ENCODE peak calls at places on chromosomes 3 and 15, in nine cellular contexts. R is GM12864; M is fibroblast of lung; G is bronchial epithelial cell; L is keratinocyte; D is HFFc6; B is uterus; Q is epithelial cell of esophagus; U is CD4-positive, alpha-beta T cell. F is an unnamed sample.

GRCh38 chr15:79365765-79366164 is 54.9 kb downstream of the TMED3 start:
- DNase-seq in R (no peak), Q (no peak), B (no peak), L (no peak), M (no peak), U (no peak), G (no peak), D (no peak), F (no peak)

GRCh38 chr3:31114929-31115283 is 220.4 kb upstream of the GADL1 start:
- DNase-seq in B (no peak), D (no peak), U (no peak), G (no peak), Q (no peak), R (no peak), L (no peak), M (no peak), F (no peak)

GRCh38 chr15:67079361-67079760 is 14.0 kb downstream of the SMAD3 start:
- DNase-seq in M (no peak), U (no peak), R (no peak), G (peak; percentile 48), Q (peak; percentile 47), B (no peak), L (no peak), D (no peak), F (no peak)

GRCh38 chr15:50685976-50686467 is 575 bp downstream of the TRPM7 start:
- DNase-seq in B (peak; percentile 56), U (peak; percentile 72), R (peak; percentile 33), Q (peak; percentile 71), M (peak; percentile 39), G (peak; percentile 36), L (no peak), D (peak; percentile 7), F (peak; percentile 55)

GRCh38 chr3:30660656-30661055 is 54.3 kb downstream of the TGFBR2 start:
- DNase-seq in U (no peak), L (no peak), B (no peak), Q (no peak), G (no peak), D (no peak), M (no peak), R (no peak), F (no peak)

GRCh38 chr15:81001180-81002003 is 669 bp downstream of the TLNRD1 start:
- DNase-seq in M (peak; percentile 41), Q (peak; percentile 83), R (no peak), L (no peak), B (peak; percentile 52), G (peak; percentile 43), U (peak; percentile 51), D (peak; percentile 41), F (peak; percentile 51)

GRCh38 chr3:61237858-61238257 is 13.4 kb downstream of the FHIT start:
- DNase-seq in D (no peak), U (no peak), B (no peak), G (peak; percentile 13), Q (peak; percentile 12), R (no peak), M (no peak), L (no peak), F (no peak)

GRCh38 chr15:72315706-72316370 is 4.1 kb downstream of the CELF6 start:
- DNase-seq in D (no peak), Q (no peak), R (no peak), L (no peak), U (no peak), B (no peak), M (peak; percentile 21), G (no peak), F (no peak)

GRCh38 chr3:118755402-118755801 is 279.2 kb downstream of the IGSF11 start:
- DNase-seq in G (no peak), D (no peak), U (no peak), L (no peak), B (no peak), R (no peak), M (no peak), Q (no peak), F (no peak)

GRCh38 chr3:161171113-161171512 is 50.0 kb upstream of the NMD3 start:
- DNase-seq in U (no peak), L (no peak), R (no peak), D (peak; percentile 32), G (peak; percentile 80), B (peak; percentile 57), M (peak; percentile 73), Q (peak; percentile 72), F (no peak)

GRCh38 chr3:108131795-108132134 is 40.9 kb upstream of the CD47 start:
- DNase-seq in D (no peak), M (no peak), Q (no peak), R (no peak), B (no peak), G (no peak), U (no peak), L (no peak), F (no peak)

GRCh38 chr3:9915252-9916141 is 1.4 kb upstream of the IL17RC start:
- DNase-seq in B (peak; percentile 81), Q (no peak), U (peak; percentile 25), L (no peak), R (no peak), D (peak; percentile 51), G (peak; percentile 23), M (peak; percentile 59), F (peak; percentile 66)

GRCh38 chr3:4977889-4978258 is 1.4 kb upstream of the BHLHE40 start:
- DNase-seq in Q (no peak), U (no peak), R (no peak), G (peak; percentile 54), M (no peak), L (no peak), B (no peak), D (no peak), F (no peak)

GRCh38 chr15:74614744-74615312 is 808 bp upstream of the CLK3 start:
- DNase-seq in U (peak; percentile 95), B (no peak), M (peak; percentile 65), Q (peak; percentile 59), L (no peak), D (peak; percentile 62), G (peak; percentile 30), R (no peak), F (no peak)

GRCh38 chr15:89332446-89332845 is 2.2 kb downstream of the POLG start:
- DNase-seq in B (no peak), U (no peak), R (no peak), Q (peak; percentile 15), G (no peak), L (no peak), M (peak; percentile 17), D (no peak), F (peak; percentile 47)

GRCh38 chr3:119810018-119810435 is 28.1 kb downstream of the NR1I2 start:
- DNase-seq in U (peak; percentile 50), D (no peak), G (peak; percentile 15), B (no peak), Q (peak; percentile 45), R (peak; percentile 51), L (no peak), M (peak; percentile 32), F (no peak)

GRCh38 chr3:112078125-112079083 is 7.8 kb upstream of the C3orf52 start:
- DNase-seq in Q (peak; percentile 71), D (no peak), R (no peak), U (no peak), G (peak; percentile 71), L (no peak), B (no peak), M (no peak), F (no peak)

GRCh38 chr3:141128126-141128777 is 77.1 kb downstream of the SPSB4 start:
- DNase-seq in B (no peak), M (no peak), D (no peak), L (no peak), U (no peak), Q (no peak), G (no peak), R (no peak), F (no peak)

GRCh38 chr3:20648921-20649381 is 462.9 kb upstream of the SGO1 start:
- DNase-seq in G (peak; percentile 29), D (peak; percentile 48), Q (no peak), L (no peak), M (peak; percentile 20), R (no peak), B (no peak), U (no peak), F (no peak)

GRCh38 chr3:116517308-116517707 is 72.0 kb upstream of the LSAMP start:
- DNase-seq in B (no peak), L (no peak), D (no peak), G (peak; percentile 10), Q (peak; percentile 6), M (peak; percentile 19), R (no peak), U (no peak), F (no peak)
- TF ChIP-seq CTCF in B (no peak), L (no peak), D (peak; percentile 34), G (peak; percentile 1), Q (no peak), M (peak; percentile 31), R (peak; percentile 32), U (no peak), F (peak; percentile 63)

GRCh38 chr3:194257916-194258668 is 93.0 kb downstream of the CPN2 start:
- DNase-seq in U (no peak), M (no peak), B (no peak), Q (no peak), D (no peak), R (no peak), G (no peak), L (no peak), F (no peak)

GRCh38 chr3:194257030-194257657 is 94.0 kb downstream of the CPN2 start:
- DNase-seq in B (no peak), Q (no peak), D (no peak), L (no peak), R (no peak), M (no peak), G (no peak), U (no peak), F (no peak)

GRCh38 chr3:194255252-194256039 is 95.7 kb downstream of the CPN2 start:
- DNase-seq in D (no peak), G (no peak), B (no peak), L (no peak), Q (no peak), R (peak; percentile 13), U (peak; percentile 30), M (no peak), F (peak; percentile 76)

GRCh38 chr3:194254032-194254431 is 97.1 kb downstream of the CPN2 start:
- DNase-seq in U (no peak), M (no peak), B (no peak), D (no peak), L (no peak), Q (no peak), G (no peak), R (no peak), F (peak; percentile 1)

GRCh38 chr3:194256040-194256945 is 94.8 kb downstream of the CPN2 start:
- DNase-seq in B (no peak), L (no peak), D (no peak), R (no peak), Q (no peak), G (no peak), U (no peak), M (no peak), F (no peak)
- TF ChIP-seq CTCF in B (no peak), L (no peak), D (no peak), R (no peak), Q (no peak), G (no peak), U (no peak), M (no peak), F (no peak)

GRCh38 chr15:59751552-59752413 is 62.7 kb upstream of the BNIP2 start:
- DNase-seq in G (peak; percentile 42), L (no peak), U (no peak), D (no peak), B (no peak), Q (peak; percentile 64), R (no peak), M (peak; percentile 3), F (no peak)
- TF ChIP-seq CTCF in G (peak; percentile 51), L (peak; percentile 70), U (peak; percentile 89), D (peak; percentile 28), B (no peak), Q (peak; percentile 73), R (peak; percentile 53), M (peak; percentile 20), F (peak; percentile 44)

GRCh38 chr3:153165211-153165815 is 3.3 kb downstream of the RAP2B start:
- DNase-seq in L (no peak), D (no peak), B (no peak), Q (no peak), U (no peak), G (peak; percentile 39), M (peak; percentile 65), R (no peak), F (no peak)
- TF ChIP-seq CTCF in L (peak; percentile 11), D (peak; percentile 75), B (no peak), Q (peak; percentile 20), U (peak; percentile 69), G (peak; percentile 7), M (peak; percentile 44), R (peak; percentile 19), F (peak; percentile 16)

F was measured in endothelial cell.